ENCODE peak calls at places on chromosomes 2 and 18, in eight cellular contexts. One of them, this sample, is unnamed.

GRCh38 chr2:189318761-189319160 is 122.5 kb upstream of the WDR75 start:
- DNase-seq in bronchial epithelial cell: no peak
- DNase-seq in uterus: no peak
- DNase-seq in astrocyte of the spinal cord: peak; percentile 50
- DNase-seq in fibroblast of lung: no peak
- DNase-seq in heart left ventricle: no peak
- DNase-seq in A673: no peak
- DNase-seq in AG09309: no peak
- DNase-seq in this sample: peak; percentile 33

GRCh38 chr2:39435254-39435653 is 1.8 kb downstream of the MAP4K3 start:
- DNase-seq in fibroblast of lung: peak; percentile 39
- DNase-seq in uterus: no peak
- DNase-seq in heart left ventricle: no peak
- DNase-seq in A673: no peak
- DNase-seq in astrocyte of the spinal cord: no peak
- DNase-seq in bronchial epithelial cell: no peak
- DNase-seq in AG09309: no peak
- DNase-seq in this sample: no peak

GRCh38 chr2:240183370-240184197 is 43.1 kb upstream of the OTOS start:
- DNase-seq in AG09309: no peak
- DNase-seq in fibroblast of lung: no peak
- DNase-seq in A673: no peak
- DNase-seq in heart left ventricle: no peak
- DNase-seq in uterus: no peak
- DNase-seq in astrocyte of the spinal cord: no peak
- DNase-seq in bronchial epithelial cell: no peak
- DNase-seq in this sample: no peak

GRCh38 chr2:198376677-198377076 is 572.3 kb downstream of the PLCL1 start:
- DNase-seq in A673: no peak
- DNase-seq in heart left ventricle: no peak
- DNase-seq in astrocyte of the spinal cord: peak; percentile 3
- DNase-seq in bronchial epithelial cell: peak; percentile 61
- DNase-seq in AG09309: no peak
- DNase-seq in uterus: no peak
- DNase-seq in fibroblast of lung: no peak
- DNase-seq in this sample: no peak

GRCh38 chr18:63890226-63890949 is 2.9 kb downstream of the SERPINB2 start:
- DNase-seq in bronchial epithelial cell: peak; percentile 48
- DNase-seq in heart left ventricle: no peak
- DNase-seq in fibroblast of lung: no peak
- DNase-seq in AG09309: no peak
- DNase-seq in A673: no peak
- DNase-seq in uterus: no peak
- DNase-seq in astrocyte of the spinal cord: no peak
- DNase-seq in this sample: no peak

GRCh38 chr2:158413581-158413980 is 43.0 kb downstream of the CCDC148 start:
- DNase-seq in heart left ventricle: no peak
- DNase-seq in uterus: no peak
- DNase-seq in A673: no peak
- DNase-seq in astrocyte of the spinal cord: no peak
- DNase-seq in AG09309: no peak
- DNase-seq in fibroblast of lung: peak; percentile 14
- DNase-seq in bronchial epithelial cell: no peak
- DNase-seq in this sample: no peak

GRCh38 chr18:1495387-1495786 is 590.7 kb downstream of the ADCYAP1 start:
- DNase-seq in bronchial epithelial cell: no peak
- DNase-seq in A673: no peak
- DNase-seq in astrocyte of the spinal cord: no peak
- DNase-seq in fibroblast of lung: no peak
- DNase-seq in AG09309: no peak
- DNase-seq in heart left ventricle: no peak
- DNase-seq in uterus: no peak
- DNase-seq in this sample: no peak

GRCh38 chr18:58205087-58205779 is 161.2 kb downstream of the NEDD4L start:
- DNase-seq in fibroblast of lung: peak; percentile 66
- DNase-seq in astrocyte of the spinal cord: peak; percentile 59
- DNase-seq in AG09309: peak; percentile 79
- DNase-seq in A673: no peak
- DNase-seq in heart left ventricle: no peak
- DNase-seq in uterus: peak; percentile 57
- DNase-seq in bronchial epithelial cell: peak; percentile 65
- DNase-seq in this sample: peak; percentile 90

GRCh38 chr18:73647391-73647790 is 500.2 kb downstream of the FBXO15 start:
- DNase-seq in A673: no peak
- DNase-seq in heart left ventricle: no peak
- DNase-seq in astrocyte of the spinal cord: peak; percentile 36
- DNase-seq in uterus: no peak
- DNase-seq in bronchial epithelial cell: peak; percentile 5
- DNase-seq in fibroblast of lung: no peak
- DNase-seq in AG09309: no peak
- DNase-seq in this sample: no peak

GRCh38 chr18:55401275-55401620 is 186.7 kb downstream of the TCF4 start:
- DNase-seq in fibroblast of lung: peak; percentile 39
- DNase-seq in AG09309: no peak
- DNase-seq in heart left ventricle: no peak
- DNase-seq in astrocyte of the spinal cord: peak; percentile 45
- DNase-seq in bronchial epithelial cell: no peak
- DNase-seq in A673: no peak
- DNase-seq in uterus: no peak
- DNase-seq in this sample: no peak

GRCh38 chr18:75213610-75214009 is 3.0 kb downstream of the TSHZ1 start:
- DNase-seq in bronchial epithelial cell: peak; percentile 22
- DNase-seq in astrocyte of the spinal cord: peak; percentile 70
- DNase-seq in heart left ventricle: no peak
- DNase-seq in fibroblast of lung: peak; percentile 65
- DNase-seq in A673: no peak
- DNase-seq in uterus: no peak
- DNase-seq in AG09309: peak; percentile 42
- DNase-seq in this sample: peak; percentile 66

GRCh38 chr2:180979086-180979934 is 1.1 kb upstream of the UBE2E3 start:
- DNase-seq in bronchial epithelial cell: peak; percentile 58
- DNase-seq in A673: no peak
- DNase-seq in AG09309: no peak
- DNase-seq in heart left ventricle: no peak
- DNase-seq in uterus: peak; percentile 14
- DNase-seq in astrocyte of the spinal cord: peak; percentile 71
- DNase-seq in fibroblast of lung: peak; percentile 53
- DNase-seq in this sample: peak; percentile 72

GRCh38 chr2:120771556-120772208 is 36.0 kb downstream of the GLI2 start:
- DNase-seq in fibroblast of lung: peak; percentile 91
- DNase-seq in astrocyte of the spinal cord: peak; percentile 95
- DNase-seq in bronchial epithelial cell: no peak
- DNase-seq in uterus: peak; percentile 78
- DNase-seq in AG09309: peak; percentile 47
- DNase-seq in heart left ventricle: peak; percentile 44
- DNase-seq in A673: no peak
- DNase-seq in this sample: peak; percentile 93

DNA sequence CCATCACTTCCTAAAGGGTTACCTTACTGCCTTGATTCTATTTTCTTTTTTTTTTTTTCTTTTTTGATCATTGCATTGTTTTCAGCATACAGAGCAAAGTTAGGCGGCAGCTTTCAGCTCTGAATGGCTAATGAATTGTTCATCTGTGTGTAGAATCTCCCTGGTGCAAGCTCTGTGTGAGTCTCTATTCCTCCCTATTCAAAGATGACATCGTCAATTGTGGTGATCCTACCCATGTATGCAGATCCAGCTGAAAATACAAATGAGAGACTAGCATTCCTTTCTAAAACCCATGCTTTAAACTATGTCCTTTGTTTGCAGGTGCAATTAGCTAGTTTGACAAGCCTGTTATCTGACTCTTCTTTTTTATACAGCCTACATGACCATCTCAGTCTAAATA is 539.0 kb downstream of the ARHGAP15 start:
- DNase-seq in fibroblast of lung: no peak
- DNase-seq in uterus: no peak
- DNase-seq in astrocyte of the spinal cord: no peak
- DNase-seq in bronchial epithelial cell: no peak
- DNase-seq in heart left ventricle: no peak
- DNase-seq in A673: no peak
- DNase-seq in AG09309: no peak
- DNase-seq in this sample: no peak
- H3K4me3 ChIP-seq in fibroblast of lung: no peak overlapping the region
- H3K4me3 ChIP-seq in uterus: no peak overlapping the region
- H3K4me3 ChIP-seq in astrocyte of the spinal cord: no peak overlapping the region
- H3K4me3 ChIP-seq in bronchial epithelial cell: no peak overlapping the region
- H3K4me3 ChIP-seq in heart left ventricle: no peak overlapping the region
- H3K4me3 ChIP-seq in A673: no peak overlapping the region
- H3K4me3 ChIP-seq in AG09309: no peak overlapping the region
- H3K4me3 ChIP-seq in this sample: no peak overlapping the region

GRCh38 chr2:109128466-109129355 is at the start of gene SH3RF3:
- DNase-seq in uterus: peak; percentile 27
- DNase-seq in heart left ventricle: peak; percentile 59
- DNase-seq in A673: peak; percentile 37
- DNase-seq in fibroblast of lung: peak; percentile 60
- DNase-seq in bronchial epithelial cell: peak; percentile 13
- DNase-seq in AG09309: no peak
- DNase-seq in astrocyte of the spinal cord: peak; percentile 56
- DNase-seq in this sample: peak; percentile 62

GRCh38 chr2:109129921-109130725 is 1.1 kb downstream of the SH3RF3 start:
- DNase-seq in AG09309: no peak
- DNase-seq in fibroblast of lung: peak; percentile 60
- DNase-seq in A673: no peak
- DNase-seq in bronchial epithelial cell: no peak
- DNase-seq in heart left ventricle: no peak
- DNase-seq in astrocyte of the spinal cord: peak; percentile 41
- DNase-seq in uterus: no peak
- DNase-seq in this sample: peak; percentile 67

GRCh38 chr2:109129356-109129920 is 433 bp downstream of the SH3RF3 start:
- DNase-seq in astrocyte of the spinal cord: peak; percentile 34
- DNase-seq in uterus: no peak
- DNase-seq in fibroblast of lung: no peak
- DNase-seq in bronchial epithelial cell: no peak
- DNase-seq in A673: no peak
- DNase-seq in heart left ventricle: peak; percentile 33
- DNase-seq in AG09309: no peak
- DNase-seq in this sample: peak; percentile 68

GRCh38 chr2:109131777-109132176 is 2.8 kb downstream of the SH3RF3 start:
- DNase-seq in uterus: no peak
- DNase-seq in AG09309: no peak
- DNase-seq in A673: no peak
- DNase-seq in bronchial epithelial cell: no peak
- DNase-seq in astrocyte of the spinal cord: no peak
- DNase-seq in fibroblast of lung: peak; percentile 59
- DNase-seq in heart left ventricle: no peak
- DNase-seq in this sample: no peak

GRCh38 chr2:109130726-109130995 is 1.7 kb downstream of the SH3RF3 start:
- DNase-seq in heart left ventricle: no peak
- DNase-seq in A673: no peak
- DNase-seq in uterus: no peak
- DNase-seq in AG09309: no peak
- DNase-seq in bronchial epithelial cell: no peak
- DNase-seq in fibroblast of lung: no peak
- DNase-seq in astrocyte of the spinal cord: no peak
- DNase-seq in this sample: no peak
- H3K4me3 ChIP-seq in heart left ventricle: peak overlapping the region; percentile 80
- H3K4me3 ChIP-seq in A673: no peak overlapping the region
- H3K4me3 ChIP-seq in uterus: peak overlapping the region; percentile 59
- H3K4me3 ChIP-seq in AG09309: peak overlapping the region; percentile 78
- H3K4me3 ChIP-seq in bronchial epithelial cell: no peak overlapping the region
- H3K4me3 ChIP-seq in fibroblast of lung: peak overlapping the region; percentile 73
- H3K4me3 ChIP-seq in astrocyte of the spinal cord: peak overlapping the region; percentile 73
- H3K4me3 ChIP-seq in this sample: peak overlapping the region; percentile 79

GRCh38 chr2:122412360-122412759 is 656.9 kb downstream of the TSN start:
- DNase-seq in bronchial epithelial cell: no peak
- DNase-seq in heart left ventricle: no peak
- DNase-seq in fibroblast of lung: no peak
- DNase-seq in astrocyte of the spinal cord: no peak
- DNase-seq in AG09309: no peak
- DNase-seq in A673: no peak
- DNase-seq in uterus: no peak
- DNase-seq in this sample: no peak

GRCh38 chr2:122417114-122417513 is 661.7 kb downstream of the TSN start:
- DNase-seq in bronchial epithelial cell: no peak
- DNase-seq in astrocyte of the spinal cord: no peak
- DNase-seq in heart left ventricle: no peak
- DNase-seq in uterus: no peak
- DNase-seq in A673: no peak
- DNase-seq in AG09309: no peak
- DNase-seq in fibroblast of lung: no peak
- DNase-seq in this sample: no peak

GRCh38 chr2:122411231-122411630 is 655.8 kb downstream of the TSN start:
- DNase-seq in astrocyte of the spinal cord: no peak
- DNase-seq in heart left ventricle: no peak
- DNase-seq in fibroblast of lung: no peak
- DNase-seq in AG09309: no peak
- DNase-seq in bronchial epithelial cell: no peak
- DNase-seq in A673: no peak
- DNase-seq in uterus: no peak
- DNase-seq in this sample: no peak

DNA sequence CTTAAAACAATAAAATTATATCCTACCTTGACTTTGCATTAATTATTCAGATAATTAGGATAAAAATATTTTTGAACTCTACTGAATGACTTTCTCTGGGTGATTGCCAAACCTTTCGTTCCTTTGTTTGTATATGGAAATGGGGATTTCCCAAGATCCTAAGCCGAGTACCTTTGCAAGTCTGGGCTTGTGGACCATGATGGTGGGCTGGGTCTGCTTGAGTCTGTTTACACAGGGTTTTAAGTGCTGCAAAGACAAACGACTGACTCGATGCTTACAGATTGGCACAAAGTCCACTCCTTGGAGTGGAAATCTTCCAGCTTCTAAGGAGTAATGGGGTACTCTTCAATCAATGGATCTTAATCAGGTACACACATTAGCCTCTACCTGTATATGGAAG is 659.5 kb downstream of the TSN start:
- DNase-seq in AG09309: no peak
- DNase-seq in heart left ventricle: no peak
- DNase-seq in astrocyte of the spinal cord: no peak
- DNase-seq in A673: peak; percentile 24
- DNase-seq in fibroblast of lung: no peak
- DNase-seq in uterus: no peak
- DNase-seq in bronchial epithelial cell: peak; percentile 90
- DNase-seq in this sample: no peak
- H3K4me3 ChIP-seq in AG09309: no peak overlapping the region
- H3K4me3 ChIP-seq in heart left ventricle: no peak overlapping the region
- H3K4me3 ChIP-seq in astrocyte of the spinal cord: no peak overlapping the region
- H3K4me3 ChIP-seq in A673: no peak overlapping the region
- H3K4me3 ChIP-seq in fibroblast of lung: no peak overlapping the region
- H3K4me3 ChIP-seq in uterus: no peak overlapping the region
- H3K4me3 ChIP-seq in bronchial epithelial cell: no peak overlapping the region
- H3K4me3 ChIP-seq in this sample: no peak overlapping the region

DNA sequence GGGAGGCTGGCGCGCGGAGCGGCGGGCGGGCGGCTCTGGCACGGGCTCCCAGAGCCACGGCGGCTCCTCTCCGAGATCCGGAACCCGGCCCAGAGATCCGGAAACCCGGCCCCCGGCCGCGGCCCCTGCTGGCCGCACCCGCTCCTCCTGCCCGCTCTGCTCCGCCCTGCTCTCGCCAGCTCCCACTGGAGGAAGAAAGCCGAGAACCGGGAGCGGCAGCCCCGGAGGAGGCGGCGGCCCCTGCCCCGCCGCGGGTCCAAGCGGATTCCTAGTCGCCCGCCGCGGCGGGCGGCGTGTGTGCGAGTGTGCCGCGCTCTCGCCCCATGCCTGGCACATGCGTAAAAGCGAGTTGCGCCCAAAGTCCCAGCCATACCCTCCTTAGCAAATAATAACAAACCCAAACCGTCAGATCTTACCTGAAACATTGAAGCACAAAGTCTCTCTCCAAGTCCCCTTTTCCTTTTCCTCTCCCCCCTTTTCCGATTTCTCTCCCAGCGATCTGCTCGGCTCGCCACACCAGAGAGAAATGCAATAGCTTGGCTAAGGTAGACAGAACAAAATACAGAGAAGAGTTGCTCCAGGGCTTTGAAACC is 108.7 kb upstream of the KCTD1 start:
- DNase-seq in heart left ventricle: peak; percentile 73
- DNase-seq in bronchial epithelial cell: peak; percentile 45
- DNase-seq in AG09309: no peak
- DNase-seq in uterus: peak; percentile 71
- DNase-seq in astrocyte of the spinal cord: peak; percentile 71
- DNase-seq in fibroblast of lung: peak; percentile 61
- DNase-seq in A673: peak; percentile 33
- DNase-seq in this sample: peak; percentile 90
- H3K4me3 ChIP-seq in heart left ventricle: peak overlapping the region; percentile 92
- H3K4me3 ChIP-seq in bronchial epithelial cell: peak overlapping the region; percentile 63
- H3K4me3 ChIP-seq in AG09309: peak overlapping the region; percentile 53
- H3K4me3 ChIP-seq in uterus: peak overlapping the region; percentile 73
- H3K4me3 ChIP-seq in astrocyte of the spinal cord: peak overlapping the region; percentile 66
- H3K4me3 ChIP-seq in fibroblast of lung: peak overlapping the region; percentile 64
- H3K4me3 ChIP-seq in A673: peak overlapping the region; percentile 39
- H3K4me3 ChIP-seq in this sample: peak overlapping the region; percentile 73

This sample was measured in foreskin fibroblast.